ENCODE peak calls at places on chromosome 9, in five cellular contexts. W is IMR-90, N is ovary, O is mammary epithelial cell, H is neuronal stem cell. Y is an unnamed sample. For H3K36me3 and H3K4me1, the result is how much of the 10 kb centered on the place peaks cover.

GRCh38 chr9:19375536-19375935 is 4.5 kb downstream of the RPS6 start:
- DNase-seq in W (peak), O (no peak), H (no peak), N (no peak), Y (no peak)

GRCh38 chr9:111118256-111118950 is 80.1 kb upstream of the LPAR1 start:
- DNase-seq in N (no peak), O (peak), H (no peak), W (peak), Y (no peak)

GRCh38 chr9:114216081-114216480 is 60.7 kb downstream of the COL27A1 start:
- DNase-seq in N (peak), H (no peak), W (peak), O (no peak), Y (no peak)

GRCh38 chr9:89815903-89816573 is 211.2 kb downstream of the GADD45G start:
- DNase-seq in W (no peak), H (no peak), O (no peak), N (peak), Y (no peak)

GRCh38 chr9:27499481-27499880 is 24.6 kb upstream of the IFNK start:
- DNase-seq in N (no peak), O (peak), W (no peak), H (no peak), Y (no peak)

GRCh38 chr9:116073826-116074225 is 79.8 kb upstream of the PAPPA start:
- DNase-seq in H (no peak), O (peak), N (no peak), W (peak), Y (no peak)

GRCh38 chr9:135796784-135797462 is 94.9 kb downstream of the KCNT1 start:
- DNase-seq in W (no peak), H (no peak), N (no peak), O (no peak), Y (no peak)

GRCh38 chr9:91075279-91075678 is 273.7 kb downstream of the SYK start:
- DNase-seq in W (no peak), N (no peak), O (no peak), H (no peak), Y (no peak)

GRCh38 chr9:16221822-16222547 is 648.5 kb downstream of the BNC2 start:
- DNase-seq in N (no peak), O (no peak), W (no peak), H (no peak), Y (no peak)

GRCh38 chr9:114238919-114239879 is 83.7 kb upstream of the ORM1 start:
- DNase-seq in N (no peak), H (no peak), O (no peak), W (peak), Y (no peak)

GRCh38 chr9:125568616-125569015 is 138.4 kb downstream of the MAPKAP1 start:
- DNase-seq in O (no peak), W (peak), N (no peak), H (no peak), Y (no peak)

GRCh38 chr9:17191095-17191494 is 56.3 kb downstream of the CNTLN start:
- DNase-seq in O (no peak), N (no peak), W (peak), H (no peak), Y (no peak)

GRCh38 chr9:104774831-104775573 is 11.1 kb downstream of the NIPSNAP3B start:
- DNase-seq in N (no peak), W (no peak), O (no peak), H (no peak), Y (no peak)

GRCh38 chr9:128781186-128782070 is 5.6 kb upstream of the TBC1D13 start:
- DNase-seq in N (no peak), W (no peak), O (no peak), H (no peak), Y (no peak)

GRCh38 chr9:31334837-31335528 is 1049.5 kb upstream of the ACO1 start:
- DNase-seq in H (no peak), N (no peak), O (no peak), W (no peak), Y (no peak)

GRCh38 chr9:94881023-94881422 is 154.5 kb downstream of the AOPEP start:
- DNase-seq in W (no peak), H (no peak), O (peak), N (no peak), Y (no peak)

GRCh38 chr9:97786341-97786740 is 66.7 kb upstream of the FOXE1 start:
- DNase-seq in O (no peak), W (peak), H (no peak), N (no peak), Y (no peak)

GRCh38 chr9:100700689-100701318 is 122.9 kb downstream of the CAVIN4 start:
- DNase-seq in H (peak), W (peak), N (no peak), O (peak), Y (no peak)

GRCh38 chr9:108609227-108609894 is 246.4 kb downstream of the ACTL7B start:
- DNase-seq in O (peak), H (no peak), W (no peak), N (no peak), Y (no peak)

GRCh38 chr9:94967481-94967880 is 241.0 kb downstream of the AOPEP start:
- DNase-seq in O (no peak), H (no peak), W (no peak), N (no peak), Y (no peak)

DNA sequence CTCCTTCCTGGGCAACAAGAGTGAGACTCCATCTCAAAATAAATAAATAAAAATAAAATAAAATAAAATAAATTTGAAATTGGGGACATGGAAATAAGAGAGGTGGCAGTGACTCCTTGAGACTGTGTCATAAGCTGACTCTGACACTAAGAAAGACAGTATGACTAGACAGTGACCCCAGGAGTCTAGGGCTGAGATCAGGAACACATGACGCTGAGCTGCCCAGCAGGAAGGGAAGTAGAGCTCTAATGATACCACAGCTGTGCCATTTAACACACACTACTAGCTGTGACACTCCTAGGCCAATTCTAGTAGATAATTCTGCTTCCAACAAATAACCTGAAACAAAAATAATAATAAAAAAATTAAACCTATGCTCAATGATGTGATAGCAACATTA is 293.0 kb downstream of the SEC61B start:
- DNase-seq in H (no peak), N (no peak), W (no peak), O (no peak), Y (no peak)
- H3K36me3 ChIP-seq in H (under half), N (under half), W (under half), O (under half), Y (under half)

GRCh38 chr9:92592946-92593860 is 57.4 kb upstream of the ECM2 start:
- DNase-seq in W (peak), O (no peak), H (no peak), N (no peak), Y (no peak)

GRCh38 chr9:92592537-92592936 is 56.7 kb upstream of the ECM2 start:
- DNase-seq in N (no peak), H (no peak), O (peak), W (no peak), Y (no peak)

GRCh38 chr9:92590386-92590785 is 54.6 kb upstream of the ECM2 start:
- DNase-seq in N (peak), H (no peak), W (peak), O (no peak), Y (peak)

GRCh38 chr9:92589918-92590317 is 54.1 kb upstream of the ECM2 start:
- DNase-seq in N (no peak), O (no peak), W (no peak), H (no peak), Y (no peak)
- H3K27ac ChIP-seq in N (peak), O (no peak), W (no peak), H (no peak), Y (no peak)

GRCh38 chr9:33129886-33130284 is 37.3 kb downstream of the B4GALT1 start:
- DNase-seq in W (no peak), H (no peak), N (no peak), O (no peak), Y (peak)

GRCh38 chr9:33129251-33129885 is 37.8 kb downstream of the B4GALT1 start:
- DNase-seq in O (no peak), H (no peak), N (no peak), W (no peak), Y (no peak)

GRCh38 chr9:33128570-33128969 is 38.6 kb downstream of the B4GALT1 start:
- DNase-seq in O (no peak), H (no peak), W (no peak), N (no peak), Y (no peak)

GRCh38 chr9:33125871-33126822 is 41.0 kb downstream of the B4GALT1 start:
- DNase-seq in O (peak), N (peak), W (peak), H (no peak), Y (no peak)

DNA sequence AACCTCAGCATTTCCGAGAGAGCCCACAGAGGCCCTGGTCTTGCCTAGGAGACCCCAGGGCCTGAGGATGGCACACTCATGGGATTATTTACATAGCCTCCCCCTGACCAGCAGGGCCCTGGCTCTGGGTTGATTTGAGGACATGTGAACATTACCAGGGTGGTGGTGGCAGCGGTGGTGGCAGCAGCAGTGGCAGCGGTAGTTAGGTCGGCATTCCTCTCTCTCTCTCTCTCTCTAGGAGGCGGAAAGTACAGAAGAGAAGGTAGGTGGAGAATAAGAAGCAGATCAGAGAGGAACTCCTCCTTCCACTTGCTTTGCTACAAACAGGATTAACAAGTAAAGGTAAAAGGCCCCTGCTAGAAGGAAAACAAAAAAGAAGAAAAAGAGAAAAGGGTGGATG is 39.3 kb downstream of the B4GALT1 start:
- DNase-seq in N (no peak), H (no peak), W (no peak), O (no peak), Y (no peak)
- H3K4me1 ChIP-seq in N (under half), H (under half), W (under half), O (under half), Y (under half)

DNA sequence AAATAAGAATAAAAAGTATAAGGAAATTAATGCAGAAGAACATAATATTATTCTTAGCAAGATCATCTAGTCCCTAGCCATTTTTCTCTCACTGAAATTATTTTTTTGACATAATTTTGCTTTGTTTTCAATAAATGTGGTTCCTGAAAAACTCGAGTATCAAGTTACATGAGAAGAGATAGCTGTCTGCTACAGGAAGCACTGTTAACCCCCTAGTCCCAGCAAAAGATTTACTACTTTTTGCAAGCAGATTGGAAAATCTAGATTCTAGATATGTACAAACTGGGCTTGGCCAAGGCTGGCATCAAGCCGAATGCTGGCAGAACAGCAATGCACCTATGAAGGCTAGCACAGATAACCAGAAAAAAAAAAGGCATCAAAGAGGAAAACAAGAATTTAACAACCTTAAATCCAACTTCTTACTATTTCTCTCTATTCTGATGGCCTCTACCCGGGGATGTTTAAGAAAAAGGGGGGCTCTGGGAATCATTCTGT is 21.9 kb upstream of the ISCA1 start:
- DNase-seq in H (no peak), W (no peak), N (no peak), O (no peak), Y (no peak)
- H3K36me3 ChIP-seq in H (under half), W (under half), N (under half), O (half or more), Y (under half)

DNA sequence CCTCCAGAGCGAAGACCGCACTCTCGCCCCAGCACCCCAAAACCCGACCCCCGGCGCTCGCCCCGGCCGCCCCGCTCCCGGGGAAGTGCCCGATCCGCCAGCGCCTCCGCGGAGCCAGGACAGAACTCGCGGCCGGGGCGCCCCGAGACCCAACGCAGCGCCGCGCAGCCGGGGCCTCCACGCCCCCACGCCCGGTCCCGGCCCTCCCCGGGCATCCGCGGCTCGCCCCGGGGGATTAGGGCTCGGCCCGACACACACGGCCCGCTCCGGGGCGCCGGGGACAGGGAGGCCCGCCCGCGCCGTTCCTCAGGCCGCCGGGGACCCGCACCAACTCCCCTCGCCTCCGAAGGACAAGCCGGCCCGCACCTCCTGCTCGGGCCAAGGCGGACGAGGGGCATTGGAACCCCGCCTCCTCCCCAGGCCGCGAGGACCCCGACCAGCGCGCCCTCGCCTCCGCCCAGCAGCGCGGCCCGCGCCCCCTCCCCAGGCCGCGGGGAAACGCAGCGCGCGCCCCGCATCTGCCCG is 521 bp downstream of the FNBP1 start:
- DNase-seq in O (no peak), N (peak), H (peak), W (no peak), Y (no peak)
- H3K27ac ChIP-seq in O (peak), N (peak), H (peak), W (peak), Y (peak)

GRCh38 chr9:120872775-120873502 is 4.0 kb downstream of the PHF19 start:
- DNase-seq in H (no peak), N (no peak), W (no peak), O (no peak), Y (no peak)
- H3K4me1 ChIP-seq in H (under half), N (under half), W (under half), O (under half), Y (under half)